ENCODE peak calls at places on chromosomes 4 and X, in seven cellular contexts. O, D, Q, S, W, X and V are unnamed samples.

GRCh38 chrX:7926501-7926900 is 712 bp downstream of the PNPLA4 start:
- DNase-seq in X (no peak), O (peak; percentile 9), S (no peak), Q (peak; percentile 36), D (peak; percentile 10), W (no peak), V (no peak)

GRCh38 chr4:105527081-105527480 is 25.3 kb upstream of the ARHGEF38 start:
- DNase-seq in S (no peak), O (no peak), D (no peak), W (no peak), X (no peak), Q (no peak), V (no peak)

GRCh38 chr4:185987976-185988627 is 80.9 kb upstream of the TLR3 start:
- DNase-seq in D (peak; percentile 9), S (no peak), O (no peak), X (no peak), Q (peak; percentile 25), W (no peak), V (no peak)

GRCh38 chrX:23501974-23502373 is 165.3 kb upstream of the PRDX4 start:
- DNase-seq in O (no peak), D (no peak), W (no peak), X (no peak), S (no peak), Q (no peak), V (no peak)

GRCh38 chrX:150899191-150899757 is 806 bp upstream of the CD99L2 start:
- DNase-seq in W (peak; percentile 36), O (peak; percentile 14), D (peak; percentile 63), X (no peak), Q (peak; percentile 15), S (peak; percentile 22), V (no peak)

GRCh38 chr4:99507762-99508161 is 3.1 kb upstream of the C4orf17 start:
- DNase-seq in W (no peak), Q (peak; percentile 6), S (no peak), D (no peak), X (no peak), O (peak; percentile 35), V (no peak)

GRCh38 chr4:133775881-133776280 is 425.7 kb downstream of the PABPC4L start:
- DNase-seq in D (peak; percentile 42), Q (peak; percentile 74), W (no peak), O (peak; percentile 19), S (no peak), X (no peak), V (no peak)

GRCh38 chr4:171644430-171645057 is 168.7 kb upstream of the GALNTL6 start:
- DNase-seq in W (no peak), O (no peak), S (no peak), Q (no peak), D (no peak), X (peak; percentile 63), V (no peak)

GRCh38 chrX:119756926-119757635 is 1.3 kb upstream of the SOWAHD start:
- DNase-seq in S (no peak), X (no peak), D (no peak), O (no peak), Q (no peak), W (no peak), V (no peak)

GRCh38 chr4:11130195-11130975 is 298.3 kb downstream of the HS3ST1 start:
- DNase-seq in Q (peak; percentile 98), D (peak; percentile 8), W (no peak), O (peak; percentile 21), X (no peak), S (no peak), V (no peak)

GRCh38 chrX:72468607-72469006 is 104.0 kb downstream of the HDAC8 start:
- DNase-seq in S (no peak), D (no peak), Q (no peak), X (no peak), W (no peak), O (no peak), V (no peak)

GRCh38 chr4:26862381-26862915 is 1.8 kb downstream of the STIM2 start:
- DNase-seq in X (no peak), W (no peak), Q (no peak), O (peak; percentile 25), D (peak; percentile 24), S (peak; percentile 49), V (no peak)

GRCh38 chr4:26864904-26865303 is 4.3 kb downstream of the STIM2 start:
- DNase-seq in W (no peak), Q (no peak), X (no peak), D (no peak), O (no peak), S (peak; percentile 9), V (no peak)

GRCh38 chr4:26861434-26862186 is 969 bp downstream of the STIM2 start:
- DNase-seq in O (peak; percentile 66), W (peak; percentile 74), Q (peak; percentile 71), D (peak; percentile 82), X (no peak), S (peak; percentile 67), V (peak; percentile 66)

GRCh38 chr4:26860922-26861433 is 337 bp downstream of the STIM2 start:
- DNase-seq in D (peak; percentile 83), O (peak; percentile 57), X (no peak), Q (peak; percentile 55), S (no peak), W (peak; percentile 77), V (peak; percentile 51)

GRCh38 chr4:26863512-26863911 is 2.9 kb downstream of the STIM2 start:
- DNase-seq in O (peak; percentile 34), W (no peak), Q (no peak), X (no peak), S (peak; percentile 28), D (no peak), V (no peak)
- H3K4me1 ChIP-seq in O (peaks cover 24% of the 10 kb centered on the region), W (peaks cover 26% of the 10 kb centered on the region), Q (peaks cover 7% of the 10 kb centered on the region), X (peaks cover 25% of the 10 kb centered on the region), S (peaks cover 29% of the 10 kb centered on the region), D (peaks cover 21% of the 10 kb centered on the region), V (peaks cover 26% of the 10 kb centered on the region)

DNA sequence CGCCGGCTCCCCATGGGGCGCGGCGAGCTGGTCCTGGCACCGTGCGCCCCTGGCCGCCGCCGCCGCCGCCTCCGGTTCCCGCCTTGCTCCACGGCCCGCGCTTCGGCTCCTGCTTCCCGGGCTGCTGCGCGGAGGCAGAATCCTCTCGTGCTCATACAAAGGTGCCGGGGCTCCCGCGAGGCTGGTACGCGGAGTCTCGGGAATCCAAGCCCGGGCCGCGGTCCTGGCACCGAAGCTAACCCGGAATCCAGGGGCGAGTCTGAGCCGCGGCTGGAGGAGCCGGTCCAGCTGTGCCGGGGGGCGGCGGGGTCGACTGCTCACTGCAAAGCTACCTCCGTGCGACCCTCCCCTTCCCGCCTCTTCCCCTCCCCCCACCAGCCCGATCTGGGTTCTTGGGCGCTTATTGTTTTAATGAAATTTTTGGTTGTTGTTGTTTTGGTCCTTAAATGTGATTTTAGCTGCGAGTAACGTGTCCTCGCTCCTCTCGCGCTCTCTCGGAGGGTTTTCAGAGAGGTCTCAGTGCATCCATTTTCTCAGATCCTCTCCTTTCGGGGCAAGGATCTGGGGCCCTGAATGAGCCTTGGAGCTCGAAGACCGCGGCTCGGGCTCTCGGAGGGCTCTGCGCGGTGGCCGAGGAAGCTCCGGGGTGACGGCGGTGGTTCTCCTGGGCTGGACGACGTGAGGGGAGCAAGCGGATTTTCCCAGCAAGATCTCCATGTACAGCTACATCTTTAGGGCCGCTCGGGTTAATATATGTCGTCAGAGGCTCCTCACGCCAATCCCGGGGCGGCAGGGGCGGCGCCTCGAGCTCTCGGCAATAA is at the start of gene HAND2:
- DNase-seq in D (peak; percentile 97), S (no peak), Q (peak; percentile 25), O (no peak), W (peak; percentile 86), X (no peak), V (no peak)
- TF ChIP-seq EZH2 in D (no peak), S (no peak), Q (peak; percentile 94), O (peak; percentile 98), W (peak; percentile 63), X (no peak), V (no peak)

GRCh38 chrX:48058621-48059295 is 12.7 kb downstream of the ZNF630 start:
- DNase-seq in W (no peak), S (no peak), O (no peak), Q (no peak), D (no peak), X (no peak), V (no peak)
- H3K9me3 ChIP-seq in W (peaks cover 5% of the 10 kb centered on the region), S (no peaks in the 10 kb centered on the region), O (peaks cover 36% of the 10 kb centered on the region), Q (no peaks in the 10 kb centered on the region), D (no peaks in the 10 kb centered on the region), X (peaks cover 10% of the 10 kb centered on the region), V (no peaks in the 10 kb centered on the region)

GRCh38 chrX:2705461-2705860 is 14.4 kb downstream of the CD99 start:
- DNase-seq in Q (no peak), S (no peak), W (no peak), O (no peak), X (no peak), D (peak; percentile 37), V (no peak)
- H3K4me1 ChIP-seq in Q (peaks cover 38% of the 10 kb centered on the region), S (peaks cover 75% of the 10 kb centered on the region), W (peaks cover 48% of the 10 kb centered on the region), O (peaks cover 35% of the 10 kb centered on the region), X (peaks cover 47% of the 10 kb centered on the region), D (peaks cover 62% of the 10 kb centered on the region), V (peaks cover 46% of the 10 kb centered on the region)

DNA sequence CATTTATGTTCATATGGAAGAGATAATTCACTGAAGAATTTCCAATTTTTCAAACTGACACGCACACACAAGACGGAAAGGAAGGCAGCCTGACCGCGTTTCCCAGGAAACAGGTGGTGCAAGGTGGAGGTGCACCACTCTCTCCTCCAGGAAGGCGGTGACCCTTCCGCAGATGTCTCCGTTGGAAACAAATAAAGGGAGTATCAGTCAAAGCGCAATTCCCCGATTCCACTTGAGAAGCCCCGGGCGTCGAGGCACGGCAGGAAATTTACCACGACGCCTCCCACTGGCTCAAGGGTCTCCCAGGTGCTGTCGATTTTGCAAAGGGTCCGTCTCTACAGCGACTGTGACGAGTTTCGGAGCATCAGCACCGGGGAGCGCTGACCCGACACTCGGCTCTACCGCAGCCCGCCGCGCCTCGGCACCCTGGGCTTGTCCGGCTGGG is 770 bp upstream of the TIGD2 start:
- DNase-seq in Q (no peak), D (no peak), X (no peak), S (no peak), W (peak; percentile 37), O (no peak), V (peak; percentile 17)
- TF ChIP-seq EZH2 in Q (peak; percentile 67), D (no peak), X (no peak), S (peak; percentile 64), W (no peak), O (peak; percentile 36), V (no peak)